ENCODE peak calls at places on chromosomes 13 and 19, in six cellular contexts. E is HCT116, S is GM12878, H is upper lobe of left lung, U is K562, I is HepG2. Q is an unnamed sample.

GRCh38 chr19:12756150-12756883 is 4.7 kb downstream of the BEST2 start:
- ATAC-seq in H (no peak), E (no peak), I (no peak), S (no peak), U (no peak), Q (no peak)

GRCh38 chr13:77532983-77533382 is 2.5 kb upstream of the SCEL start:
- ATAC-seq in U (no peak), E (no peak), S (no peak), H (peak; percentile 16), I (no peak), Q (no peak)

GRCh38 chr13:106917024-106917491 is 349.1 kb upstream of the ARGLU1 start:
- ATAC-seq in I (no peak), S (no peak), H (peak; percentile 8), E (no peak), U (no peak), Q (no peak)

GRCh38 chr19:33577947-33578346 is 43.8 kb upstream of the CHST8 start:
- ATAC-seq in E (no peak), S (no peak), H (no peak), U (no peak), I (no peak), Q (no peak)

GRCh38 chr19:38975861-38976271 is 324 bp upstream of the FBXO17 start:
- ATAC-seq in H (peak; percentile 51), U (peak; percentile 40), I (peak; percentile 59), S (no peak), E (peak; percentile 58), Q (peak; percentile 60)

GRCh38 chr19:46803555-46803954 is 15.2 kb upstream of the SLC1A5 start:
- ATAC-seq in U (no peak), I (peak; percentile 47), H (no peak), E (no peak), S (peak; percentile 51), Q (no peak)

GRCh38 chr13:51425410-51426042 is 27.3 kb downstream of the INTS6 start:
- ATAC-seq in S (no peak), H (peak; percentile 87), U (no peak), E (no peak), I (no peak), Q (peak; percentile 76)

GRCh38 chr13:76383671-76384461 is 502.3 kb downstream of the KCTD12 start:
- ATAC-seq in H (peak; percentile 90), U (no peak), E (no peak), I (no peak), S (no peak), Q (peak; percentile 85)

GRCh38 chr13:102136735-102137296 is 265.0 kb downstream of the FGF14 start:
- ATAC-seq in U (no peak), I (no peak), S (no peak), E (no peak), H (no peak), Q (no peak)

GRCh38 chr19:49020931-49021895 is 2.9 kb downstream of the CGB3 start:
- ATAC-seq in H (no peak), E (no peak), I (no peak), S (peak; percentile 16), U (no peak), Q (no peak)

GRCh38 chr19:5903502-5904301 is at the start of gene NDUFA11:
- ATAC-seq in I (peak; percentile 70), E (peak; percentile 72), S (peak; percentile 71), U (peak; percentile 80), H (peak; percentile 89), Q (peak; percentile 84)
- TF ChIP-seq POLR2AphosphoS5 in I (peak; percentile 81), E (peak; percentile 93), S (peak; percentile 88), U (peak; percentile 23), H (peak; percentile 87), Q (peak; percentile 76)

DNA sequence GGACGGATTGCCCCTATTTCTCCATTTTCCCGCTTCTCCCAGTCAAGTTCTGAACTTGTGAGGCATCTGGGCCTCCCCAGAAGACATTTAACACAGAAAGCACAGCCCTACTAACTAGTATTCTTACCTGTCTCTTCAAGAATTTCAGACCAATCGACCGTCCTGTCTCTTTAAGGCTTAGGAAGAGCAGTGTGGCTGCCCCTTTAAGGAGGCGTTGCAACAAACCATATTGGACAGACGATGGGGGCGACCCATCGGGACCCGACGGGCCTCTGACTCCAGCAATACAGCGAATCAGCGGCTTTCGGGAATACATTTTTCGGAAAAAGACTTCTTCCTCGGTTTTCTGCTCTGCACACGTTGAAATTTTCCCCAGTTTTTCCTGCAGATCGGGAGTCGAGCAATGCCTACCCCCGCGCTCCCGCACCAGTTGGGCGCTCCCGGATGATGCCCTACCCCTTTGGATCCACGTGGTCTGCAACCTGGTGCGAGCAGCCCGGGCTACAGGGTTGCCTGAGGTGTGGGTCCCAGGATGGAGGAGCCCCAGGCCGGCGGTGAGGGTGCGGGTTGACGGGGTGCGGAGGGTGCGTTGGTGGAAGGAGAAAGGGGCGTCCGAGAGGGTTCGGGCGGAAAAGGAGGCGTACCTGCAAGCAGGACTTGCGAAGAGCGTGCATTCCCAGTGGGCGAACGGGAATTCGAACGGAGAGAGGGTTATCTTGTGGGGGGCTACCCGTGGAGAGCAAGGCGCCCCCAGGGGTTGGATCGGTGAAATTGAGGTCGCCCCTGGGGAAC is at the start of gene POLR1G:
- ATAC-seq in U (peak; percentile 77), S (peak; percentile 82), H (peak; percentile 80), I (peak; percentile 74), E (peak; percentile 46), Q (peak; percentile 78)
- TF ChIP-seq POLR2A in U (peak; percentile 82), S (peak; percentile 85), H (no peak), I (peak; percentile 76), E (peak; percentile 66), Q (no peak)

GRCh38 chr19:43639507-43640423 is at the start of gene CADM4:
- ATAC-seq in I (peak; percentile 35), S (no peak), U (peak; percentile 76), H (peak; percentile 65), E (peak; percentile 84), Q (peak; percentile 83)

GRCh38 chr19:43638214-43638990 is 1.2 kb downstream of the CADM4 start:
- ATAC-seq in S (no peak), U (no peak), I (no peak), E (no peak), H (no peak), Q (no peak)

GRCh38 chr19:43640424-43640757 is 741 bp upstream of the CADM4 start:
- ATAC-seq in I (no peak), E (no peak), S (no peak), H (no peak), U (no peak), Q (no peak)

GRCh38 chr19:43641333-43641732 is 1.7 kb upstream of the CADM4 start:
- ATAC-seq in U (peak; percentile 52), S (no peak), E (peak; percentile 21), H (no peak), I (no peak), Q (no peak)

DNA sequence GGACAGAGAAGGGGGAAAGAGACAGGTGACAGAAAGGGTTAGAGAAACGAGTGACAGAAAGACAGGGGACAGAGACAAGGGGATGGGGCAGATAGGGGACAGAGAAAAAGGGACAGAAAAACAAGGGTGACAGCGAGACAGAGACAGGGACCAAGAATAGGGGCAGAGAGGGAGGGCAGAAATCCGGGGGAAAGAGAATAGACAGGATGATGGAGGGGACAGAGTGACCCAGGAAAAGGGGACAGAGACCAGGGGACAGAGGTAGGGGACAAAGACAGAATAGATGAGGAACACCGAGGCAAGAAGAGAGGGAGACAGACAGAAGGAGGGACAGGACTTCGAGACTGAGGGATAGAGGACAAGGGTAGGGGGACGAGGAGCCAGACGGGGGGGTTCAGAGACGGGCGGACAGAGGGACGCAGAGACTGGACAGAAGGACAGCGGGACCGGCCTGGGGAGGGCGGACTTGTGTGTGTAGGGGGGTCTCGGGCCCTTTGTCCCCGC is 607 bp downstream of the CADM4 start:
- ATAC-seq in S (no peak), E (peak; percentile 21), U (no peak), H (no peak), I (no peak), Q (no peak)
- H3K4me3 ChIP-seq in S (no peak overlapping the region), E (peak overlapping the region; percentile 49), U (peak overlapping the region; percentile 44), H (peak overlapping the region; percentile 76), I (peak overlapping the region; percentile 83), Q (peak overlapping the region; percentile 69)

GRCh38 chr19:40217027-40217810 is 965 bp downstream of the TTC9B start:
- ATAC-seq in I (peak; percentile 41), U (peak; percentile 81), H (peak; percentile 2), S (no peak), E (peak; percentile 78), Q (no peak)
- TF ChIP-seq POLR2AphosphoS5 in I (no peak), U (no peak), H (no peak), S (no peak), E (peak; percentile 58), Q (no peak)